ENCODE peak calls at places on chromosomes 7 and 10, in eight cellular contexts. T, H, Y, E, F, N, A and V are unnamed samples.

GRCh38 chr10:64376169-64376568 is 855.0 kb downstream of the REEP3 start:
- DNase-seq in T (no peak), H (no peak), Y (no peak), E (no peak), F (no peak), N (no peak), A (no peak), V (no peak)

GRCh38 chr7:47893721-47894365 is 54.4 kb downstream of the PKD1L1 start:
- DNase-seq in T (no peak), H (no peak), Y (no peak), E (no peak), F (no peak), N (no peak), A (no peak), V (no peak)

GRCh38 chr10:22427890-22428571 is 82.7 kb downstream of the SPAG6 start:
- DNase-seq in T (no peak), H (no peak), Y (no peak), E (no peak), F (no peak), N (no peak), A (peak; percentile 97), V (no peak)

GRCh38 chr7:119377-120163 is 72.8 kb upstream of the FAM20C start:
- DNase-seq in T (no peak), H (no peak), Y (no peak), E (no peak), F (no peak), N (no peak), A (peak; percentile 14), V (no peak)

GRCh38 chr10:62244785-62245595 is 23.7 kb downstream of the RTKN2 start:
- DNase-seq in T (no peak), H (no peak), Y (peak; percentile 12), E (peak; percentile 10), F (no peak), N (no peak), A (peak; percentile 87), V (no peak)

GRCh38 chr7:113790025-113790424 is 128.8 kb downstream of the PPP1R3A start:
- DNase-seq in T (no peak), H (no peak), Y (no peak), E (no peak), F (no peak), N (no peak), A (no peak), V (no peak)

GRCh38 chr7:122902751-122903495 is 16.7 kb upstream of the CADPS2 start:
- DNase-seq in T (no peak), H (no peak), Y (no peak), E (no peak), F (no peak), N (no peak), A (no peak), V (no peak)

GRCh38 chr10:71521504-71522290 is 125.0 kb downstream of the CDH23 start:
- DNase-seq in T (no peak), H (no peak), Y (no peak), E (no peak), F (no peak), N (no peak), A (no peak), V (no peak)

GRCh38 chr7:36119005-36119711 is 33.9 kb upstream of the EEPD1 start:
- DNase-seq in T (peak; percentile 44), H (no peak), Y (no peak), E (no peak), F (no peak), N (no peak), A (peak; percentile 99), V (no peak)

GRCh38 chr7:70474639-70475234 is 657.2 kb upstream of the GALNT17 start:
- DNase-seq in T (no peak), H (no peak), Y (no peak), E (no peak), F (no peak), N (no peak), A (no peak), V (no peak)

GRCh38 chr10:16611037-16611436 is 89.4 kb upstream of the C1QL3 start:
- DNase-seq in T (no peak), H (no peak), Y (no peak), E (no peak), F (no peak), N (no peak), A (peak; percentile 23), V (no peak)

GRCh38 chr7:92697414-92697813 is 107.2 kb upstream of the FAM133B start:
- DNase-seq in T (no peak), H (no peak), Y (no peak), E (no peak), F (no peak), N (no peak), A (peak; percentile 14), V (no peak)

GRCh38 chr10:7953447-7953846 is 101.0 kb upstream of the GATA3 start:
- DNase-seq in T (no peak), H (no peak), Y (no peak), E (no peak), F (no peak), N (no peak), A (no peak), V (no peak)

GRCh38 chr7:35253680-35254495 is at the start of gene TBX20:
- DNase-seq in T (no peak), H (no peak), Y (no peak), E (no peak), F (peak; percentile 74), N (peak; percentile 41), A (peak; percentile 31), V (peak; percentile 69)

GRCh38 chr10:110368556-110368955 is 63.8 kb upstream of the SMNDC1 start:
- DNase-seq in T (no peak), H (no peak), Y (no peak), E (no peak), F (no peak), N (no peak), A (no peak), V (no peak)

GRCh38 chr10:122555431-122555830 is 5.1 kb upstream of the DMBT1 start:
- DNase-seq in T (no peak), H (no peak), Y (no peak), E (no peak), F (no peak), N (no peak), A (no peak), V (no peak)

GRCh38 chr7:140517546-140518369 is 38.5 kb upstream of the MKRN1 start:
- DNase-seq in T (peak; percentile 35), H (peak; percentile 92), Y (peak; percentile 86), E (peak; percentile 55), F (peak; percentile 90), N (peak; percentile 89), A (peak; percentile 92), V (peak; percentile 74)
- H3K27ac ChIP-seq in T (no peak overlapping the region), H (peak overlapping the region; percentile 56), Y (no peak overlapping the region), E (no peak overlapping the region), F (no peak overlapping the region), N (peak overlapping the region; percentile 36), A (peak overlapping the region; percentile 51), V (no peak overlapping the region)

GRCh38 chr7:154794147-154794780 is 208.7 kb downstream of the PAXIP1 start:
- DNase-seq in T (no peak), H (no peak), Y (no peak), E (no peak), F (no peak), N (no peak), A (no peak), V (no peak)
- TF ChIP-seq CTCF in T (no peak), H (no peak), Y (peak; percentile 27), E (no peak), F (no peak), N (no peak), A (no peak), V (no peak)

GRCh38 chr10:116626815-116627214 is 6.1 kb downstream of the PNLIPRP2 start:
- DNase-seq in T (no peak), H (no peak), Y (no peak), E (no peak), F (no peak), N (no peak), A (no peak), V (peak; percentile 83)

GRCh38 chr10:116629340-116629739 is 8.6 kb downstream of the PNLIPRP2 start:
- DNase-seq in T (no peak), H (no peak), Y (no peak), E (no peak), F (no peak), N (no peak), A (no peak), V (peak; percentile 36)

GRCh38 chr10:116630020-116630419 is 9.3 kb downstream of the PNLIPRP2 start:
- DNase-seq in T (no peak), H (no peak), Y (no peak), E (no peak), F (no peak), N (no peak), A (no peak), V (no peak)

GRCh38 chr10:116625845-116626244 is 5.1 kb downstream of the PNLIPRP2 start:
- DNase-seq in T (no peak), H (no peak), Y (no peak), E (no peak), F (no peak), N (no peak), A (no peak), V (no peak)

GRCh38 chr10:116627386-116627933 is 6.7 kb downstream of the PNLIPRP2 start:
- DNase-seq in T (no peak), H (no peak), Y (peak; percentile 14), E (no peak), F (no peak), N (no peak), A (no peak), V (peak; percentile 81)
- H3K27me3 ChIP-seq in T (no peaks in the 10 kb centered on the region), H (peaks cover 35% of the 10 kb centered on the region), Y (peaks cover 26% of the 10 kb centered on the region), E (no peaks in the 10 kb centered on the region), F (peaks cover 3% of the 10 kb centered on the region), N (peaks cover 39% of the 10 kb centered on the region), A (no peaks in the 10 kb centered on the region), V (no peaks in the 10 kb centered on the region)

GRCh38 chr10:26355241-26355640 is 82.9 kb upstream of the APBB1IP start:
- DNase-seq in T (no peak), H (no peak), Y (no peak), E (no peak), F (no peak), N (no peak), A (no peak), V (no peak)
- H3K27ac ChIP-seq in T (no peak overlapping the region), H (no peak overlapping the region), Y (no peak overlapping the region), E (no peak overlapping the region), F (no peak overlapping the region), N (no peak overlapping the region), A (no peak overlapping the region), V (no peak overlapping the region)

DNA sequence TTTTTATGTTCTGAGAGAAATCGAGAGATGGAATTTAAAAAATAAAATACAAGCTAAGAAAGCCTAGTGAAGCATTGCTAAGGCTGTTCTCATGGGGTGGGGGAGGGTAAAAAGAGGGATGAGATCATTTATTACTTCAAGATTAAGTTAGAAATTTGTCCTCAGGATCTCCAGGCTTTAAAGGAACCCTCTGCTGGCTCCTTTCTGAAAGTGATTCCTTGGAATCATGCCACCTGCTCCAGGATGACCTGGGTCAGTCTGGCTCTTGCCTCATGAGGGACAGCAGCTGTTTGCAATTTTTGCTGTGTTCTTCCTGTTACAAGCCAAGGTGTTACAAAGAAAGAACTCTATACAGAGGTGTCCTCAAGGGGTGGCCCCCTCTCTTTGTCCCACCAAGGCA is 69.8 kb downstream of the CDK1 start:
- DNase-seq in T (no peak), H (no peak), Y (no peak), E (no peak), F (no peak), N (peak; percentile 25), A (peak; percentile 68), V (no peak)
- TF ChIP-seq CTCF in T (no peak), H (no peak), Y (no peak), E (no peak), F (no peak), N (peak; percentile 44), A (no peak), V (no peak)